ENCODE peak calls at places on chromosome 4, in five cellular contexts. Y, V, W, P and G are unnamed samples.

GRCh38 chr4:106365613-106366012 is 3.0 kb downstream of the GIMD1 start:
- DNase-seq in Y (no peak), V (peak; percentile 92), W (no peak), P (no peak), G (no peak)

GRCh38 chr4:154009191-154009590 is 220.3 kb upstream of the SFRP2 start:
- DNase-seq in Y (no peak), V (no peak), W (no peak), P (no peak), G (no peak)

GRCh38 chr4:143346208-143346607 is 9.5 kb downstream of the GAB1 start:
- DNase-seq in Y (no peak), V (no peak), W (no peak), P (no peak), G (no peak)

GRCh38 chr4:11424000-11424399 is 4.7 kb downstream of the HS3ST1 start:
- DNase-seq in Y (no peak), V (no peak), W (no peak), P (no peak), G (no peak)

GRCh38 chr4:184310171-184310567 is 92.5 kb upstream of the ENPP6 start:
- DNase-seq in Y (no peak), V (no peak), W (peak; percentile 74), P (no peak), G (no peak)

GRCh38 chr4:168540086-168540864 is 43.4 kb downstream of the PALLD start:
- DNase-seq in Y (no peak), V (peak; percentile 89), W (no peak), P (no peak), G (no peak)

GRCh38 chr4:20249333-20249732 is 2.4 kb upstream of the SLIT2 start:
- DNase-seq in Y (no peak), V (peak; percentile 68), W (no peak), P (no peak), G (no peak)

GRCh38 chr4:986949-987688 is at the start of gene IDUA:
- DNase-seq in Y (peak; percentile 83), V (peak; percentile 81), W (peak; percentile 98), P (peak; percentile 76), G (no peak)

GRCh38 chr4:128861856-128862518 is 52.5 kb downstream of the JADE1 start:
- DNase-seq in Y (no peak), V (no peak), W (no peak), P (no peak), G (no peak)

GRCh38 chr4:26028793-26029511 is 114.9 kb downstream of the SMIM20 start:
- DNase-seq in Y (peak; percentile 81), V (no peak), W (peak; percentile 96), P (peak; percentile 93), G (peak; percentile 80)

GRCh38 chr4:155085843-155086530 is 122.4 kb upstream of the NPY2R start:
- DNase-seq in Y (no peak), V (no peak), W (no peak), P (no peak), G (no peak)

GRCh38 chr4:106034205-106034604 is 138.9 kb downstream of the NPNT start:
- DNase-seq in Y (no peak), V (peak; percentile 23), W (no peak), P (no peak), G (no peak)

GRCh38 chr4:152079543-152080293 is 318.9 kb upstream of the GATB start:
- DNase-seq in Y (no peak), V (no peak), W (no peak), P (no peak), G (no peak)

DNA sequence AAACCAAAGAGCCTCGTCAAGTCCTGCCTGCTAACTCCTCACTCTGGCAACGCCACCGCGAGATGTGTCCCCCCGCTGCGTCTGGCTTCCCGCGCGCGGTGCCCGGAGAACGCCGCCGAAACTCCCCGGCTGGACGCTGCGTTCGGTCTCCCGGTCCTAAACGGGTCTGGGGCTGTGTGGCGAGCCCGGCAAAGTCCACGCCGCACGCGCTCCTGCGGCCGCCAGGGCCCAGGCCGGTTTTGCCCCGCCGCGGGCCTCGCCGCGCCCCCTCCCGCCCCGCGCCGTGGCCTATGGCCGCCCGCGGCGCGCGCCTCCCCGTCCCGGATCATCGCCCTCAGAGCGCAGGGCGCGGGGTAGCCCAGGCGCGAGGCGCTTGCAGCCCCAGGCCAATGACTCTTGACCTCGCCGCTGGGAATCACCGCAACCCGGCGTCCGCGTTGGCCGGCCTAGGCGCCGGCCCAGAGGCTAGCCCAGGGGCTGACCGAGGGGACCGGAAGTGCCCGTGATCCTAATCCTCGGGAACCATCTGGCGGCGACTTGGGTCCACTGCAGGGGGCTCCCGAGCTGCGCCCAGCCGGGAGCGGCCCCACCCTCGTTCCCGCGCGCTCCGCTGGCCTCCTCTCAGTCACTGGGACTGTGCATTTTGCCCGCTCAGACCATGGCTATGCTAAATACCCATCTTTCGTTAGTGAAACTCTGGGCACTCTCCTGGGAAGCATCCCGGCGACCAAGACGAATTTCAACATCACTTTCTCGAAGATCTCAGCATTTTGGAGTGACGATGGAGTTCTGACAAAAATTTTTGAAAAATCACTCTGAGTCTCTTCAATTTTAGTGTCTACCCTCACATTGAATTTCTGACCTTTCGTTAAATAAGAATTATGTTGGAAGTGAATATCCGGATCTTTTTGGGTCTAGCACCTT is at the start of gene AADAT:
- DNase-seq in Y (peak; percentile 69), V (peak; percentile 60), W (peak; percentile 91), P (peak; percentile 94), G (peak; percentile 87)
- TF ChIP-seq CTCF in Y (peak; percentile 60), V (peak; percentile 83), W (peak; percentile 57), P (peak; percentile 77), G (peak; percentile 83)

GRCh38 chr4:43331226-43332078 is 438.9 kb downstream of the GRXCR1 start:
- DNase-seq in Y (no peak), V (no peak), W (no peak), P (no peak), G (no peak)
- TF ChIP-seq CTCF in Y (no peak), V (no peak), W (no peak), P (no peak), G (no peak)

DNA sequence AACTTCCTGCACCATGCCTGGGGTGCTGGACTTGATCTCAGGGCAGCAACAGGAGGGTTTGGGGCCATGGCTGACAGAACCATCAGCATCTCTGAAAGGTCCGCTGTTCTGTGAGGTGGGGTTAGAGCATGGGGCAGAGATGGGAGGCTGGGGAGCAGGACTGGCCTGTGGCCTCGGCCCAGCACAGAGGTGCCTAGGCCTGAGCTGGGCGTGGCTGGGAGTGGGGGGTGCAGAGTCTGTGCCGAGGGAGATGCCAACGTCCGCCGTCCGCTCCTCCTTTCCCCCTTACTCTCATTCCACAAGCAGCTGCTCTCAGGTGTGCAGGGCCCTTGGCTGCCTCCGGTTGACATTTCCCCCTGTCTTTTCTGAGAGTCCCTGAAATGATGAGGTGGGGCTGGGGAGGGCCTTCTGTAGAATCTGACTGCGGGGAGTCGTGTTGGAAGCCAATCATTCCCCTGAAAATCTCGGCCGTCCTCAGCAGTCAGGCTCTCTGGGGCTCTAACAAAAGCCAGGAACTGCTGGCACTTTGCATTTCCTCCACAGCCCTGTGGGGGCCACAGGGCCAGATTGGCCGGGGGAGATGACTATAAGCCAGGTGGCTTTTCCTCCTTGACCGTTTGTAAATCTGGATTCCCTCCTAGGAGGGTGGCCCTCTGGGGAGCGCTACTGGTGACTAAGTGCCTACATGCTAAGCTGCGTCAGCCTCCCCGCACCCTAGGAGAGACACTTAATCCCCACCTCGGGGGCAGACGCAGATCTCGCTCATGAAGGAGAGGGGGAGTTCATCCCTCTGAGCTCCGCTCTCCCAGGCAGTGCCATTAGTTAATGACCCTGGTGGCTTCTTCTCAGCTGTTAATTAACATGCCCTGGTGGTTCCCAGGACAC is 41.2 kb downstream of the EVC start:
- DNase-seq in Y (no peak), V (no peak), W (no peak), P (peak; percentile 75), G (no peak)
- TF ChIP-seq CTCF in Y (no peak), V (no peak), W (no peak), P (no peak), G (no peak)

DNA sequence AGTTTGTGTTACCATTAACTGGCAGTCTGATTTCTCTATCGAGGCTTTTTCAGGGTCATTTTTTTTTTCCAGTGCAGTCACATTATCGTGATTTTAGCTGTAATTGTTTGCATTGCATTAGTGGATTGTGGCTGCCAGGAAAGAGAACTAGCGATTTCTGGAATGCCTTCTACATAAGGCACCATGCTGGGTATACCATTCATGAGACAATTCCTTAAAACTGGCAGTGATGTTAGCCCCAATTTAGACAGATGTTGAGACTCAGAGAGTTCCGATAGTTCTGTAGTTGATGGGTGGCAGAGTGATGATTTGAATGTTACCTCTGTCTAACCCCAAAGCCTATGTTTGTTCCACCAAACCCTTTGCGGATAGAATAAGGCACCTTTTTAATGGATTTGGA is 175.4 kb upstream of the TENM3 start:
- DNase-seq in Y (no peak), V (no peak), W (no peak), P (no peak), G (no peak)
- TF ChIP-seq CTCF in Y (no peak), V (no peak), W (no peak), P (no peak), G (no peak)